ENCODE peak calls at places on chromosomes 5 and 9, in six cellular contexts. A is prostate gland, H is MM.1S, B is uterus, U is breast epithelium, F is OCI-LY7. G is an unnamed sample. For H3K4me1 and H3K9me3, the result is how much of the 10 kb centered on the place peaks cover.

GRCh38 chr9:97756991-97757390 is 59.9 kb upstream of the XPA start:
- DNase-seq in U (no peak), B (no peak), A (no peak), F (no peak), H (no peak), G (no peak)

GRCh38 chr5:1961304-1961946 is 78.7 kb upstream of the IRX4 start:
- DNase-seq in H (no peak), A (no peak), B (no peak), U (no peak), F (no peak), G (no peak)

GRCh38 chr5:37323607-37324006 is 47.3 kb downstream of the NUP155 start:
- DNase-seq in H (no peak), F (no peak), B (no peak), A (no peak), U (no peak), G (no peak)

GRCh38 chr5:55324815-55325418 is 17.1 kb downstream of the MTREX start:
- DNase-seq in F (peak), H (peak), U (no peak), A (no peak), B (no peak), G (no peak)

GRCh38 chr5:170262061-170262764 is 29.4 kb downstream of the C5orf58 start:
- DNase-seq in F (no peak), U (no peak), H (peak), A (no peak), B (no peak), G (no peak)

GRCh38 chr5:41418220-41419031 is 92.0 kb downstream of the PLCXD3 start:
- DNase-seq in H (no peak), U (no peak), A (no peak), F (no peak), B (no peak), G (no peak)

GRCh38 chr9:127131871-127132270 is 9.4 kb upstream of the ANGPTL2 start:
- DNase-seq in F (no peak), B (no peak), A (no peak), U (no peak), H (no peak), G (no peak)

GRCh38 chr5:75331095-75332090 is 5.6 kb upstream of the HMGCR start:
- DNase-seq in U (no peak), B (no peak), A (no peak), H (no peak), F (peak), G (no peak)

GRCh38 chr9:126401107-126401506 is 74.5 kb downstream of the MVB12B start:
- DNase-seq in A (no peak), F (no peak), H (no peak), B (no peak), U (no peak), G (no peak)

GRCh38 chr5:154446183-154447073 is 631 bp downstream of the SAP30L start:
- DNase-seq in H (peak), A (peak), F (peak), B (peak), U (peak), G (peak)

GRCh38 chr9:19782005-19782404 is 6.8 kb downstream of the SLC24A2 start:
- DNase-seq in F (no peak), U (no peak), H (no peak), B (no peak), A (no peak), G (no peak)

GRCh38 chr5:170278611-170279500 is 18.7 kb downstream of the LCP2 start:
- DNase-seq in F (peak), A (no peak), H (peak), U (peak), B (no peak), G (peak)

GRCh38 chr5:14110680-14111079 is 32.5 kb upstream of the TRIO start:
- DNase-seq in U (no peak), F (no peak), B (no peak), A (no peak), H (no peak), G (no peak)

GRCh38 chr5:353599-354580 is 32.4 kb downstream of the AHRR start:
- DNase-seq in H (no peak), A (no peak), B (no peak), F (no peak), U (peak), G (peak)

GRCh38 chr5:62937661-62938558 is 359.3 kb downstream of the LRRC70 start:
- DNase-seq in U (no peak), H (no peak), B (no peak), F (no peak), A (no peak), G (peak)

GRCh38 chr9:75855509-75855908 is 35.0 kb upstream of the PCSK5 start:
- DNase-seq in B (no peak), U (no peak), H (peak), A (no peak), F (peak), G (no peak)

GRCh38 chr9:101477214-101477613 is 41.6 kb upstream of the ALDOB start:
- DNase-seq in F (no peak), H (no peak), B (no peak), U (no peak), A (no peak), G (no peak)

GRCh38 chr9:100268271-100268670 is 84.5 kb downstream of the TEX10 start:
- DNase-seq in B (no peak), F (no peak), A (no peak), H (no peak), U (no peak), G (no peak)

GRCh38 chr9:18601956-18602355 is 128.0 kb downstream of the ADAMTSL1 start:
- DNase-seq in B (no peak), H (no peak), A (no peak), U (no peak), F (no peak), G (no peak)

GRCh38 chr9:84111726-84112125 is 131.1 kb downstream of the RMI1 start:
- DNase-seq in H (no peak), F (no peak), A (no peak), U (no peak), B (no peak), G (no peak)

GRCh38 chr5:134435525-134435924 is 23.8 kb upstream of the CDKN2AIPNL start:
- DNase-seq in U (no peak), B (no peak), A (no peak), F (no peak), H (no peak), G (no peak)

GRCh38 chr9:34227445-34227844 is 48.6 kb downstream of the UBAP1 start:
- DNase-seq in U (no peak), H (no peak), B (no peak), F (no peak), A (no peak), G (no peak)

GRCh38 chr5:21391506-21391905 is 1403.5 kb upstream of the CDH18 start:
- DNase-seq in A (no peak), B (no peak), H (peak), F (no peak), U (no peak), G (no peak)

GRCh38 chr9:137611623-137612609 is 6.4 kb downstream of the ARRDC1 start:
- DNase-seq in F (peak), B (no peak), H (no peak), U (peak), A (peak), G (peak)

GRCh38 chr9:112380102-112380581 is at the start of gene HSDL2:
- DNase-seq in F (peak), A (no peak), U (no peak), H (peak), B (no peak), G (no peak)

GRCh38 chr9:13083973-13084528 is 195.4 kb downstream of the MPDZ start:
- DNase-seq in F (no peak), H (no peak), U (no peak), A (no peak), B (no peak), G (no peak)

GRCh38 chr9:135663451-135663770 is 302 bp downstream of the LCN9 start:
- DNase-seq in F (no peak), U (no peak), H (no peak), A (no peak), B (no peak), G (no peak)

GRCh38 chr9:134296301-134297081 is 29.8 kb upstream of the RXRA start:
- DNase-seq in F (no peak), U (no peak), B (no peak), A (no peak), H (no peak), G (no peak)
- H3K4me1 ChIP-seq in F (under half), U (under half), B (under half), A (under half), H (under half), G (under half)

GRCh38 chr5:180849827-180850226 is 11.2 kb downstream of the ZFP62 start:
- DNase-seq in F (no peak), B (no peak), H (no peak), A (no peak), U (no peak), G (no peak)

GRCh38 chr5:180847053-180847452 is 14.0 kb downstream of the ZFP62 start:
- DNase-seq in H (no peak), U (no peak), B (no peak), A (no peak), F (no peak), G (no peak)

GRCh38 chr5:180850434-180851078 is 10.5 kb downstream of the ZFP62 start:
- DNase-seq in B (no peak), U (no peak), H (no peak), F (no peak), A (no peak), G (no peak)

GRCh38 chr5:180848265-180848664 is 12.8 kb downstream of the ZFP62 start:
- DNase-seq in F (no peak), H (no peak), A (no peak), B (no peak), U (no peak), G (no peak)

DNA sequence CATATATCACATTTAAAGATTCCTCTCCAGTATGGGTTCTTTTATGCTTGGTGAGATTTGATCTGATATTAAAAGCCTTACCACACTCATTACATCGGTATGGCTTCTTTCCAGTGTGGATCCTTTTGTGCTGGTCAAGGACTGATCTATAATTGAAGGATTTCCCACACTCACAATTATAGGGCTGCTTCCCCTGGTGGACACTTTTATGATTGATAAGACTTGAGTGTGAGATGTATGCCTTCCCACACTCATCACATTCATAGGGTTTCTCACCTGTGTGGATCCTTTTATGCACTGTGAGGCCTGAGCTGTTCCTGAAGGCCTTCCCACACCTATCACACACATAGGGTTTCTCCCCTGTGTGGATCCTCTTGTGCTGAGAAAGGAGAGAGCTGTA is 12.2 kb downstream of the ZFP62 start:
- DNase-seq in F (no peak), U (no peak), B (no peak), A (no peak), H (no peak), G (no peak)
- H3K9me3 ChIP-seq in F (under half), U (under half), B (under half), A (under half), H (under half), G (under half)

GRCh38 chr9:15287309-15287708 is 19.7 kb downstream of the TTC39B start:
- DNase-seq in B (no peak), U (no peak), F (no peak), H (no peak), A (no peak), G (no peak)

GRCh38 chr9:15289590-15289989 is 17.4 kb downstream of the TTC39B start:
- DNase-seq in A (no peak), H (no peak), B (no peak), F (no peak), U (no peak), G (no peak)

GRCh38 chr9:15282567-15282966 is 24.4 kb downstream of the TTC39B start:
- DNase-seq in U (no peak), B (no peak), H (no peak), A (no peak), F (no peak), G (no peak)

GRCh38 chr9:15280647-15281046 is 26.4 kb downstream of the TTC39B start:
- DNase-seq in A (no peak), F (no peak), H (no peak), U (no peak), B (no peak), G (no peak)

DNA sequence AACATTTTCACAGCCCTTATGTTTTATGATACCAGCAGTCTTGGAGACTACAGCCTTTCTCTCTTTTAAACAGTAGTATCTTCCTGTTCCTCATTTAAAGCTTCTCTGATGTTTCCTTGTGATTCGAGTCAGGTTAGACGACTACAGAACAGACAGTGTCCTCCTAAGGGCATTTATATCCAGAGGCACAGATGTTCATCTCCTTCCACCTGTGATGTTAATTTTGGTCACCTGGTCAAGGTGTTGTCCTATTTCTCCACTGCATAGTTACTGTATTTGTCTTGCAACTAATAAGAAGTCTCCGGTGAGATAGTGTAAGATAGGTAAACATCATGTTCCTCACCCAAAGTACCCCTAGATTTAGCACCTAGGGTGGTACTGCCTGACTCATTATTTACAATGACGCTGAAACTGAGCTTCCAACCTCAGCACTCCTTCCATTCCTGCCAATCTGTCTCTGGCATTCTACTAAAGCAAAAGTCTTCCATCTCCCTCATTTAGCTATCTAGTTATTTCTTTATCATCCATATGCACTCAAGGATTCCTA is 20.7 kb downstream of the TTC39B start:
- DNase-seq in B (no peak), F (no peak), H (no peak), U (no peak), A (no peak), G (no peak)
- H3K27ac ChIP-seq in B (no peak), F (no peak), H (no peak), U (no peak), A (no peak), G (no peak)

DNA sequence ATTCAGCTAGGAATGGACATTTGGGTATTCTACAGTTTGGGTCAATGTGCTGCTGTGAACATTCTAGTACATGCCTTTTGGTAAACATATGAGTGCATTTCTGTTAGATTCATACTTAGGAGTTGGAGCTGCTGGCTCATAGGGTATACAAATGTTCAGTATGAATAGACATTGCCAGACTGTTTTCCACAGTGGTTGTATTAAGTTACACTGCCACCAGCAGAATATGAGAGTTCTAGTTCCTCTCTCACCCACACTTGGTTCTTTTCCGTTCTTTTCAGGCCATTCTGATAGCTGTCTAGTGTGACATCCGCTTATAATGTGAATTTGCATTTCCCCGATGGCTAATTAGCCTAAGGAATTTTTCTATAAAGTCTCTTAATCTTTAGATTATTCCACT is 25.0 kb downstream of the STOM start:
- DNase-seq in A (no peak), B (no peak), H (no peak), F (no peak), U (no peak), G (no peak)
- H3K4me1 ChIP-seq in A (under half), B (under half), H (under half), F (under half), U (under half), G (under half)

DNA sequence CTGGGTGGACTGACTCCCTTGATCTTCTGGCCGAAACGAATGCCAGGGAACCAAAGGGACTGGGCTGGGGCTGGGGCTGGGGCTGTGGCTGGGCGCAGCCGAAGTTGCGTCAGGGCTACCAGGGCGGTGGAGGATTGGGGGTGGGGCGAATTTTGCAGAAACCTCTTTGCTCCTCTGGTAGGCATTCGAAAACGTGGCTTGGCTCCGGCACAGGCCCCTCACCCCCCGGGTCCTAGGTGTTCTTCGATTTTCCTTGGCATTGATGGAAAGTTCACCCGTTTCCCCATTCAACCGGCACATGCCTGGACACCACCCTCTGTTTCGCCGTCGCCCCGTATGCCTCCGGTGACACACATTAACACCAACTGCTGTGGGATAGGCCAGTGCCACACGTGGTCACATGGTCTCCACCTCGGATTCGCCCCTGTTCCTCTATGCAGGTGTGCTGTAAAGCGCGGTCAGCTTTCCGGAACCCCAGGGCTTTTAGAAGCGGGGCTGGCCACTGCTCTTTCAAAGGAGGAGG is 477.1 kb downstream of the SPATA31A7 start:
- DNase-seq in F (no peak), U (no peak), B (peak), H (no peak), A (peak), G (no peak)
- H3K9me3 ChIP-seq in F (under half), U (under half), B (under half), H (under half), A (under half), G (under half)